ENCODE peak calls at places on chromosomes 1 and 21, in eight cellular contexts. S, W, E, D, V, C, H and T are unnamed samples.

GRCh38 chr1:228306275-228307217 is 98.7 kb downstream of the OBSCN start:
- DNase-seq in S (no peak), C (peak), H (no peak), E (no peak), V (no peak), D (peak), W (no peak), T (peak)

GRCh38 chr1:101379939-101380338 is 143.1 kb downstream of the S1PR1 start:
- DNase-seq in W (no peak), C (no peak), H (no peak), D (no peak), V (no peak), S (no peak), E (no peak), T (no peak)

GRCh38 chr1:36369472-36369871 is 16.3 kb downstream of the STK40 start:
- DNase-seq in V (no peak), C (no peak), H (no peak), D (no peak), S (no peak), E (no peak), W (no peak), T (no peak)

GRCh38 chr1:44361478-44361877 is 6.4 kb upstream of the ERI3 start:
- DNase-seq in S (no peak), D (no peak), H (no peak), V (no peak), C (no peak), E (no peak), W (no peak), T (no peak)

GRCh38 chr1:7288992-7289391 is 482.1 kb upstream of the VAMP3 start:
- DNase-seq in H (no peak), E (no peak), D (no peak), W (no peak), V (no peak), S (no peak), C (no peak), T (no peak)

GRCh38 chr1:37042506-37042905 is 8.2 kb upstream of the GRIK3 start:
- DNase-seq in V (no peak), W (no peak), H (no peak), S (no peak), E (no peak), C (no peak), D (no peak), T (no peak)

GRCh38 chr1:218380125-218380977 is 35.2 kb downstream of the TGFB2 start:
- DNase-seq in H (peak), W (no peak), D (no peak), E (peak), V (no peak), C (no peak), S (no peak), T (no peak)

GRCh38 chr1:76240321-76240720 is 165.8 kb downstream of the ST6GALNAC3 start:
- DNase-seq in S (no peak), W (no peak), D (no peak), V (no peak), C (no peak), H (no peak), E (no peak), T (no peak)

GRCh38 chr1:157139125-157139524 is 930 bp upstream of the ETV3 start:
- DNase-seq in E (no peak), C (no peak), H (no peak), V (no peak), W (no peak), D (no peak), S (no peak), T (no peak)

GRCh38 chr1:47663286-47663685 is 225.4 kb downstream of the FOXD2 start:
- DNase-seq in C (no peak), S (peak), W (no peak), E (no peak), V (no peak), D (no peak), H (no peak), T (no peak)

GRCh38 chr1:844472-845026 is 79.2 kb upstream of the SAMD11 start:
- DNase-seq in S (peak), E (no peak), D (peak), W (no peak), H (no peak), V (peak), C (no peak), T (no peak)

GRCh38 chr1:231866392-231867331 is 240.1 kb downstream of the DISC1 start:
- DNase-seq in H (peak), V (peak), E (peak), W (no peak), C (peak), D (peak), S (peak), T (no peak)

GRCh38 chr21:28801906-28802305 is 190.8 kb downstream of the LTN1 start:
- DNase-seq in C (no peak), E (peak), D (no peak), S (no peak), H (no peak), V (no peak), W (no peak), T (no peak)

GRCh38 chr1:226626577-226626956 is 78.0 kb downstream of the STUM start:
- DNase-seq in W (no peak), S (peak), H (peak), D (peak), E (peak), C (peak), V (peak), T (peak)

GRCh38 chr21:35511298-35512162 is 462.4 kb upstream of the RUNX1 start:
- DNase-seq in W (no peak), D (no peak), S (no peak), H (peak), V (no peak), E (peak), C (no peak), T (no peak)

GRCh38 chr1:38964140-38964548 is 22.5 kb upstream of the RHBDL2 start:
- DNase-seq in W (no peak), E (no peak), V (no peak), H (no peak), S (no peak), D (no peak), C (no peak), T (no peak)

GRCh38 chr1:14259191-14259757 is 339.2 kb upstream of the KAZN start:
- DNase-seq in E (peak), S (no peak), H (no peak), W (no peak), C (no peak), V (no peak), D (peak), T (peak)

GRCh38 chr1:169707917-169708604 is 3.4 kb downstream of the SELL start:
- DNase-seq in D (no peak), S (no peak), C (no peak), W (no peak), H (no peak), V (no peak), E (no peak), T (no peak)

GRCh38 chr1:50438945-50439344 is 15.7 kb upstream of the DMRTA2 start:
- DNase-seq in E (no peak), D (no peak), C (no peak), V (no peak), W (no peak), S (no peak), H (no peak), T (no peak)

GRCh38 chr1:115041654-115042053 is 12.0 kb downstream of the TSHB start:
- DNase-seq in C (no peak), E (no peak), W (no peak), H (no peak), D (no peak), V (no peak), S (no peak), T (no peak)

GRCh38 chr1:230261918-230262650 is 164.0 kb downstream of the PGBD5 start:
- DNase-seq in E (no peak), W (no peak), D (peak), H (no peak), C (no peak), S (no peak), V (no peak), T (no peak)

GRCh38 chr21:33824156-33824941 is 91.3 kb downstream of the ATP5PO start:
- DNase-seq in C (no peak), E (no peak), V (no peak), H (no peak), W (no peak), S (no peak), D (peak), T (no peak)

GRCh38 chr1:201310986-201311355 is 27.7 kb downstream of the PKP1 start:
- DNase-seq in W (no peak), S (no peak), C (peak), D (no peak), V (no peak), H (no peak), E (peak), T (no peak)

GRCh38 chr1:27994060-27994459 is 34.3 kb downstream of the XKR8 start:
- DNase-seq in D (no peak), V (no peak), H (no peak), C (no peak), E (no peak), W (no peak), S (no peak), T (no peak)

GRCh38 chr1:78687914-78688313 is 38.3 kb downstream of the IFI44 start:
- DNase-seq in C (no peak), H (no peak), E (peak), V (no peak), S (no peak), D (no peak), W (no peak), T (no peak)

GRCh38 chr1:222464841-222465210 is 83.1 kb downstream of the HHIPL2 start:
- DNase-seq in H (peak), D (peak), C (no peak), W (no peak), S (peak), E (peak), V (peak), T (no peak)

GRCh38 chr1:36880155-36881070 is 153.9 kb downstream of the GRIK3 start:
- DNase-seq in W (no peak), E (no peak), S (no peak), V (no peak), C (no peak), D (peak), H (no peak), T (peak)

GRCh38 chr1:180230791-180231505 is 884 bp downstream of the LHX4 start:
- DNase-seq in E (peak), V (no peak), H (no peak), D (peak), C (peak), W (no peak), S (no peak), T (peak)

GRCh38 chr21:31515253-31515652 is 144.2 kb upstream of the SOD1 start:
- DNase-seq in D (no peak), E (no peak), V (no peak), C (no peak), H (no peak), W (no peak), S (no peak), T (no peak)